ENCODE peak calls at places on chromosomes 3 and 15, in nine cellular contexts. Z is fibroblast of lung, J is keratinocyte, Q is MM.1S, P is neural progenitor cell, T is PC-9, K is endothelial cell of umbilical vein, U is GM23248, O is GM23338. W is an unnamed sample. For H3K36me3, the result is how much of the 10 kb centered on the place peaks cover.

GRCh38 chr3:178284180-178284579 is 252.1 kb upstream of the KCNMB2 start:
- DNase-seq in O (no peak), J (no peak), Z (no peak), P (no peak), Q (no peak), T (no peak), K (no peak), U (no peak), W (no peak)

GRCh38 chr3:185701891-185702563 is 115.9 kb downstream of the SENP2 start:
- DNase-seq in Q (no peak), K (no peak), Z (no peak), T (no peak), U (no peak), P (peak), J (no peak), O (peak), W (no peak)

GRCh38 chr15:64096486-64097431 is 977 bp downstream of the SNX1 start:
- DNase-seq in U (peak), O (peak), Z (peak), K (peak), T (no peak), P (peak), J (no peak), Q (peak), W (peak)

GRCh38 chr3:134562055-134562454 is 76.2 kb downstream of the CEP63 start:
- DNase-seq in T (no peak), Q (no peak), K (no peak), P (no peak), O (no peak), J (no peak), Z (no peak), U (no peak), W (no peak)

GRCh38 chr3:79846148-79846933 is 78.5 kb upstream of the ROBO1 start:
- DNase-seq in K (no peak), U (no peak), P (peak), Q (no peak), T (no peak), J (no peak), Z (no peak), O (peak), W (no peak)

GRCh38 chr3:36429986-36430485 is 49.7 kb downstream of the STAC start:
- DNase-seq in K (no peak), T (no peak), U (no peak), Z (no peak), O (no peak), P (no peak), Q (no peak), J (peak), W (no peak)

GRCh38 chr3:141644931-141645330 is 93.2 kb upstream of the RNF7 start:
- DNase-seq in Z (peak), Q (peak), P (peak), O (peak), U (peak), K (peak), J (no peak), T (peak), W (no peak)

GRCh38 chr3:97662808-97663207 is 101.8 kb upstream of the ARL6 start:
- DNase-seq in T (no peak), J (no peak), Q (no peak), Z (no peak), U (no peak), O (peak), K (no peak), P (no peak), W (no peak)

GRCh38 chr15:51721199-51721960 is 16.1 kb downstream of the LYSMD2 start:
- DNase-seq in U (peak), K (peak), P (no peak), Z (peak), Q (no peak), O (no peak), T (no peak), J (no peak), W (peak)

DNA sequence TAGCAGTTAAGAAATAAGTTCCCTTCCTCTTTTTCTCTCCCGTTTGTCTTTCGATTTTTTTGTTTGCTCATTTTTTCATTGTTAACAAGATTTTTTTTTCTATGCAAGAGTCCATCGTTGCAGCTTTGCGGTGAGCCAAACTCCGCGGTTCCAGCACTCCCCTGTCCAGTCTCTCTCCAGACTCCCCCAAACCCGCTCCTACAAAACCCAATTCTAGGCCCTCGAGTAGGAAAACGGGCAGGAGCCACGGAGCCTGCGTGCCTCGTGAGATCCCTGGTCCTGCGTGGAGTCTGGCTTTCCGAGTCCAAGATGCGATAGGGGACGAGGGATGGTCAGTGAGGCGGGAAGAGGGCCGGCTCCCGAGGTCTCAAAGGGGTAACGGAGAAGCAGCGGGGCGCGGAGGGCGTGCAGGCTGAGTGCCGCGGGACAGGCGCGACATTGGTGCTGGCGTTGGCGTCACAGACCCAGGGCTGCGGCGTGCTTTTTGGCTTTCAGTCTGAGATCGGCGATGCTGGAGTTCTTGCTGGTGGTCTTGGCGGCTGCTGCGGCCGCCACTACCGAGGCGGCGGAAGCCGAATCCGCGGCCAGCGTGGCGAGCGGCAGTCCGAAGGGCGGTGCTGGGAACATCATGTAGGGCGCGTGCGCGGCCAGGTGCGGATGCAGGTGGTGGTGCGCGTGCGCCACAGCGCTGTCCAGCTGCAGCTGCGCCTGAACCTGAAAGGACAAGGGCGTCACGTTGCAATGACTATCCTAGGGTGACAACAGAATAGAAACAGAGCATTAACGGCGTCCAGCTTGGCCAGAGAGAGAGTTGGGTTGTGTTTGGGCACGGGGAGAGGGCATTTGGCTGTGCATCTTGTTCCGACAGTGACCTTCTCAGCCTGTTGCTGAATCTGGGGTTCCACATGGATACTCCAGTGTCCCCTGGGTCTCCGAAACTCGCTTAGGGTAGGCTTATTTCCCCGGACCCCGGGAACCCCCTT is 8.4 kb downstream of the SHOX2 start:
- DNase-seq in T (peak), P (peak), K (peak), O (peak), J (no peak), U (no peak), Z (peak), Q (peak), W (no peak)
- TF ChIP-seq EZH2 in T (no peak), P (peak), K (peak), O (peak), J (peak), U (no peak), Z (peak), Q (no peak), W (peak)

GRCh38 chr3:181969925-181970324 is 258.2 kb downstream of the SOX2 start:
- DNase-seq in P (no peak), O (no peak), K (no peak), Q (no peak), J (no peak), T (no peak), U (no peak), Z (no peak), W (no peak)

GRCh38 chr3:181971424-181971823 is 259.7 kb downstream of the SOX2 start:
- DNase-seq in P (no peak), K (no peak), Q (no peak), Z (no peak), T (no peak), U (no peak), J (no peak), O (no peak), W (no peak)

DNA sequence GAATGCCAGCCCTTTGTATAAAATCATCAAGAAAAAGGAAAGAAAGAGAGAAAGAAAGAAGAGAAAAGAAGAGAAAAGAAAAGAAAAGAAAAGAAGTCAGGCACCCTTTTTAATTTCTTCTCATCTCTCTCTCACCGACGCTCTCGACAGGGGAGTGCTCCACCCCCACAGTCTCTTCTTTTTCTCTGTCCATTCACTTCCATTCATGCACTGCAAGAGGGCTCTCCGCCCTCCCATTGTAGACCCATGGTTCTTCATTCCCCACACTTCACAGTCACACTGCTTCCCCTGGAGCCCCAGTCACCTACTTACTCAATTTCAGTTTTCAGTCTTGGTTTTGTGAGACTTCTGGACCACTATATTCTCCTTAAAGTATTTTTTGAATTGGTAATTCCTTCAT is 254.7 kb downstream of the SOX2 start:
- DNase-seq in U (no peak), O (no peak), Q (no peak), J (no peak), T (no peak), P (peak), K (no peak), Z (no peak), W (no peak)
- H3K36me3 ChIP-seq in U (under half), O (under half), Q (under half), J (under half), T (under half), P (under half), K (under half), Z (under half), W (under half)

GRCh38 chr3:169479314-169479939 is 184.1 kb downstream of the MECOM start:
- DNase-seq in O (no peak), U (no peak), Z (peak), Q (no peak), T (no peak), K (no peak), P (no peak), J (no peak), W (no peak)

GRCh38 chr3:169476289-169476688 is 187.2 kb downstream of the MECOM start:
- DNase-seq in P (no peak), U (no peak), K (no peak), O (no peak), Q (no peak), T (no peak), J (no peak), Z (no peak), W (no peak)

GRCh38 chr3:169477790-169478189 is 185.7 kb downstream of the MECOM start:
- DNase-seq in U (no peak), Q (no peak), T (no peak), J (no peak), Z (no peak), O (no peak), K (no peak), P (peak), W (no peak)

DNA sequence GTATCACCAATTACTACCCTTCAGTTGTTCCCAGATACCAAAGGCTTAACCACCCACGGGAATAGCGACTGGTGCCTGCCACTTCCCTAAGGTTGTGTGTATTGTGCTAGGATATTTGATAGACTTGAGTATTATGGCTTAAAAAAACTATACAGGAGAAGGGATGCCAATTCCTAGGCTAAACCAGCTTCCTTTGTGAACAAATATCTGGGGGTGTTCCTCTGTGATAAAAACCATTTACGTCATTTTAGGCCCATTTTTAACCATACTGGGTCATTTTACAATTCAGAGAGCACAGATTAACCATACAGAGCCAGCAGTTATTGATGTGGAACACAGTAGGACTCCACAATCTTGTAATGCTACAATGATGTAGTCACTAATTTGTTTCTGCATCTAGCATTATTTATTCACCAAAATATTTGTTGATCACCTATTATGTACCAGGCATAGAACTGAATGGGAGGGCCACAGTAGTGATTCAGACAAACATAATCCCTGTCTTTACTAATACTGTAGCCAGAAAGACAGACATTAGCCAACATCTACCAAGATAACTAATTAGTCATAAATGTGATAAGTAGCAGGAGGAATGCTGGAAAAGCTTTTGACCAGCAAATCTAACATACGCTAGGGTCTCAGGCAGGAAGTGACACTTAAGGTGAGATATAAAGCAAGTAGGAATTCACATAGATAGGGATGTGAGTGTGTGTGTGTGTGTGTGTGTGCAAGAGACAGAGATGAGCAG is 184.8 kb downstream of the MECOM start:
- DNase-seq in U (peak), Z (peak), K (no peak), T (peak), J (peak), O (no peak), P (no peak), Q (no peak), W (peak)
- TF ChIP-seq EZH2 in U (no peak), Z (no peak), K (no peak), T (no peak), J (no peak), O (no peak), P (no peak), Q (no peak), W (no peak)

GRCh38 chr3:52333869-52334557 is 17.9 kb downstream of the DNAH1 start:
- DNase-seq in K (no peak), J (no peak), Q (no peak), O (no peak), T (peak), Z (no peak), P (no peak), U (peak), W (no peak)
- H3K36me3 ChIP-seq in K (under half), J (under half), Q (under half), O (under half), T (under half), Z (under half), P (under half), U (under half), W (under half)

GRCh38 chr3:62374375-62374876 is 1.1 kb upstream of the FEZF2 start:
- DNase-seq in O (peak), U (peak), P (peak), T (no peak), Z (peak), Q (no peak), J (no peak), K (no peak), W (peak)
- TF ChIP-seq EZH2 in O (peak), U (peak), P (peak), T (no peak), Z (no peak), Q (no peak), J (peak), K (peak), W (peak)

GRCh38 chr15:41078125-41078524 is 38.0 kb downstream of the INO80 start:
- DNase-seq in P (no peak), U (no peak), Q (no peak), Z (no peak), K (no peak), J (no peak), T (no peak), O (no peak), W (no peak)
- H3K36me3 ChIP-seq in P (under half), U (half or more), Q (under half), Z (under half), K (under half), J (under half), T (under half), O (half or more), W (half or more)

DNA sequence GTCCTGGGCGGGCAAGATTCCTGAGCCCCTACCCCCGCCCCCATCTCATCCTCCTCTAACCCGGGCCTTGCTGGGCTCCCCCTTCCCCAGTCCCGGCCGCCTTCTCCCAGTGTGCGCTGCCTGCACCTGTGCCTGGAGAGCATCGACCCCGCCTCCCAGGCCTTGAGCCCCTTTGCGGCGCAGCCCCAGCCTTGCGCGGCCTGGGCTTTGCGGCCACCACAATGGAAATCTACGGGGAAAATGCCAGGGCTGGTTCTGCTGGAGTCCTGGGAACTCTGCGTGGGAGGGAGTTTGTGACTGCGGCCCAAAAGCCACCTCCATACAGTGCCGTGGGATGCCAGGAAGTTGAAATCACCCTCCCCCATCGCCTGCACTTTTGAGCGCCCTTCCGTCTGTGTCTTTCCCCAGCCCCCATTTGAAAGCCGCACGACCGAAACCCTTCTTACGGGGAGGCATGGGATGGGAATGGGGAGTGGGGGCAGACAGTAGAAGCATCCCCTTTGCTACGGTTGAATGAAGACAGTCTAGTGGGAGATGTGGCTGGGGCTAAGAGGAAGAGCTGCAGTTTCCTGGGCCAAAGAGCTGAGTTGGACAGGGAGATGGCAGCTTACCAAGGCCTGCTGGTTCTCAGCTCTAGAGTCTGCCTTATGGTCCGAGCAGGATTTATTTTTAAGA is 1.0 kb upstream of the SOX2 start:
- DNase-seq in Z (peak), O (peak), U (peak), P (peak), T (peak), K (no peak), J (no peak), Q (peak), W (peak)
- TF ChIP-seq EZH2 in Z (peak), O (no peak), U (no peak), P (no peak), T (no peak), K (no peak), J (peak), Q (no peak), W (peak)

GRCh38 chr15:50354838-50355611 is at the start of gene GABPB1:
- DNase-seq in J (peak), U (peak), O (peak), Q (peak), K (peak), T (peak), Z (peak), P (peak), W (peak)
- H3K36me3 ChIP-seq in J (under half), U (under half), O (under half), Q (under half), K (under half), T (under half), Z (under half), P (under half), W (under half)

DNA sequence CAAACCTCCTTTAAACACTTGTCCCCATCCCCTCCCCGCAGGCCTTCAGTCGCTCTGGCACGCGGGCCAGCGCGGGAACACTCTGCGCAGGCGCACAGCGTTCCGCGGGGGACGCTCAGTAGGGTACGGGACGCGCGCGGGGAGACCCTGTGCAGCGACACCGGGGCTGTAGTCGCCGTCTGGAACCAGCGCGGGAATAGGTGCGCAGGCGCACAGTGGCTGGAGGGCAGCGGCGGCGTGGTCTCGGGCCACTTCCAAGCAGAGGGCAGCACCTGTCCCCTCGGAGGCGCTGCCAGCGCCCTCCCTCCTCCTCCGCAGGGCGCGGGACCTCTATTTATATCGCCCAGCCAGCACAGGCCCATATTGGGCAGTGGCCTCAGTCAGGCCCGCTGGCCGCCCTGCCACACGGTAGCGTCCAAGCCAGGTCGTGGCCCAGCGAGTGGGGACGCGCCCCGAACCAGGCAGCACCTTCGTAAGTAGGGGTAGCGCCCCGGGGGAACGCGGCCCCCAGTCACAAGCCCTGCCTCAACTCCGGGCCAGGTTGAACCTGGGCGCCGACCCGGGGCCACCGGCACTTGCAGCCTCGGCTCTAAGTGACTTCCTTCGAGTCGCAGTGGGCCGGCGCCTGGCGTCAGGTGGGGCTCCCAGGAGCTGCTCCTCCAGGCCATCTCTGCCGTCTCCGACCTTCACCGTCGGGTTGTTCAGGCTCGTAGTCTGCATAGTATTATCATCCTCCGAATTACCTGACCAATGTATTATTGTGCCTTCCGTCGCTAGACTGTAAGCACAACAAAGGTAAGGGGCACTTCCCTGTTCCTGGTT is at the start of gene KBTBD12:
- DNase-seq in Q (no peak), O (peak), K (no peak), T (no peak), P (peak), U (peak), J (no peak), Z (no peak), W (no peak)
- TF ChIP-seq EZH2 in Q (no peak), O (no peak), K (peak), T (no peak), P (no peak), U (no peak), J (peak), Z (no peak), W (peak)

W was measured in astrocyte.